ENCODE peak calls at places on chromosomes 1 and 21, in six cellular contexts. One of them, this sample, is unnamed.

GRCh38 chr1:160640359-160641123 is 6.3 kb downstream of the SLAMF1 start:
- DNase-seq in fibroblast of villous mesenchyme: no peak
- DNase-seq in tibial nerve: no peak
- DNase-seq in BJ: no peak
- DNase-seq in PC-3: no peak
- DNase-seq in astrocyte of the cerebellum: no peak
- DNase-seq in this sample: no peak

GRCh38 chr1:79781261-79781660 is 774.7 kb upstream of the ADGRL4 start:
- DNase-seq in BJ: no peak
- DNase-seq in astrocyte of the cerebellum: no peak
- DNase-seq in tibial nerve: no peak
- DNase-seq in fibroblast of villous mesenchyme: peak
- DNase-seq in PC-3: no peak
- DNase-seq in this sample: peak

GRCh38 chr21:16061194-16061593 is 331.4 kb downstream of the USP25 start:
- DNase-seq in tibial nerve: no peak
- DNase-seq in PC-3: no peak
- DNase-seq in BJ: no peak
- DNase-seq in fibroblast of villous mesenchyme: no peak
- DNase-seq in astrocyte of the cerebellum: no peak
- DNase-seq in this sample: no peak

GRCh38 chr1:29635501-29636263 is 399.4 kb downstream of the PTPRU start:
- DNase-seq in BJ: no peak
- DNase-seq in astrocyte of the cerebellum: no peak
- DNase-seq in fibroblast of villous mesenchyme: no peak
- DNase-seq in tibial nerve: no peak
- DNase-seq in PC-3: no peak
- DNase-seq in this sample: no peak

GRCh38 chr21:41366522-41367151 is 4.8 kb downstream of the MX2 start:
- DNase-seq in astrocyte of the cerebellum: no peak
- DNase-seq in BJ: no peak
- DNase-seq in fibroblast of villous mesenchyme: peak
- DNase-seq in PC-3: peak
- DNase-seq in tibial nerve: no peak
- DNase-seq in this sample: peak

GRCh38 chr1:45969866-45970265 is 162.6 kb downstream of the PIK3R3 start:
- DNase-seq in fibroblast of villous mesenchyme: no peak
- DNase-seq in PC-3: no peak
- DNase-seq in BJ: no peak
- DNase-seq in tibial nerve: no peak
- DNase-seq in astrocyte of the cerebellum: no peak
- DNase-seq in this sample: no peak

GRCh38 chr1:226525750-226526149 is 22.8 kb upstream of the STUM start:
- DNase-seq in tibial nerve: no peak
- DNase-seq in astrocyte of the cerebellum: peak
- DNase-seq in PC-3: no peak
- DNase-seq in BJ: no peak
- DNase-seq in fibroblast of villous mesenchyme: peak
- DNase-seq in this sample: no peak

GRCh38 chr1:65147424-65148177 is 402 bp upstream of the AK4 start:
- DNase-seq in astrocyte of the cerebellum: no peak
- DNase-seq in fibroblast of villous mesenchyme: no peak
- DNase-seq in PC-3: peak
- DNase-seq in tibial nerve: no peak
- DNase-seq in BJ: no peak
- DNase-seq in this sample: peak

GRCh38 chr1:61058477-61059245 is 23.7 kb upstream of the NFIA start:
- DNase-seq in PC-3: no peak
- DNase-seq in tibial nerve: no peak
- DNase-seq in fibroblast of villous mesenchyme: peak
- DNase-seq in BJ: no peak
- DNase-seq in astrocyte of the cerebellum: no peak
- DNase-seq in this sample: peak

GRCh38 chr1:41804176-41804575 is 114.5 kb downstream of the HIVEP3 start:
- DNase-seq in fibroblast of villous mesenchyme: no peak
- DNase-seq in tibial nerve: no peak
- DNase-seq in astrocyte of the cerebellum: no peak
- DNase-seq in PC-3: no peak
- DNase-seq in BJ: no peak
- DNase-seq in this sample: no peak

GRCh38 chr21:21156919-21157318 is 158.7 kb downstream of the NCAM2 start:
- DNase-seq in fibroblast of villous mesenchyme: no peak
- DNase-seq in tibial nerve: no peak
- DNase-seq in BJ: no peak
- DNase-seq in astrocyte of the cerebellum: no peak
- DNase-seq in PC-3: no peak
- DNase-seq in this sample: no peak

GRCh38 chr1:20472860-20473711 is 12.9 kb downstream of the CAMK2N1 start:
- DNase-seq in fibroblast of villous mesenchyme: peak
- DNase-seq in PC-3: no peak
- DNase-seq in BJ: no peak
- DNase-seq in tibial nerve: no peak
- DNase-seq in astrocyte of the cerebellum: no peak
- DNase-seq in this sample: peak

GRCh38 chr1:57270926-57271698 is 152.7 kb downstream of the DAB1 start:
- DNase-seq in tibial nerve: no peak
- DNase-seq in BJ: no peak
- DNase-seq in PC-3: no peak
- DNase-seq in astrocyte of the cerebellum: no peak
- DNase-seq in fibroblast of villous mesenchyme: no peak
- DNase-seq in this sample: no peak

GRCh38 chr1:111223126-111223443 is 4.4 kb upstream of the CHI3L2 start:
- DNase-seq in BJ: no peak
- DNase-seq in astrocyte of the cerebellum: no peak
- DNase-seq in PC-3: no peak
- DNase-seq in tibial nerve: no peak
- DNase-seq in fibroblast of villous mesenchyme: no peak
- DNase-seq in this sample: no peak

GRCh38 chr1:48061162-48062136 is 64.3 kb upstream of the TRABD2B start:
- DNase-seq in fibroblast of villous mesenchyme: peak
- DNase-seq in PC-3: peak
- DNase-seq in astrocyte of the cerebellum: peak
- DNase-seq in BJ: no peak
- DNase-seq in tibial nerve: peak
- DNase-seq in this sample: peak

GRCh38 chr1:156438278-156438987 is 62.1 kb downstream of the MEF2D start:
- DNase-seq in astrocyte of the cerebellum: no peak
- DNase-seq in PC-3: no peak
- DNase-seq in BJ: no peak
- DNase-seq in fibroblast of villous mesenchyme: peak
- DNase-seq in tibial nerve: no peak
- DNase-seq in this sample: no peak

GRCh38 chr1:156440689-156441437 is 59.7 kb downstream of the MEF2D start:
- DNase-seq in BJ: no peak
- DNase-seq in tibial nerve: no peak
- DNase-seq in PC-3: no peak
- DNase-seq in fibroblast of villous mesenchyme: no peak
- DNase-seq in astrocyte of the cerebellum: no peak
- DNase-seq in this sample: no peak

GRCh38 chr1:156439771-156440183 is 60.8 kb downstream of the MEF2D start:
- DNase-seq in PC-3: no peak
- DNase-seq in BJ: no peak
- DNase-seq in fibroblast of villous mesenchyme: no peak
- DNase-seq in tibial nerve: no peak
- DNase-seq in astrocyte of the cerebellum: no peak
- DNase-seq in this sample: no peak

GRCh38 chr1:156437465-156437864 is 63.1 kb downstream of the MEF2D start:
- DNase-seq in tibial nerve: no peak
- DNase-seq in BJ: no peak
- DNase-seq in fibroblast of villous mesenchyme: no peak
- DNase-seq in astrocyte of the cerebellum: no peak
- DNase-seq in PC-3: no peak
- DNase-seq in this sample: no peak

DNA sequence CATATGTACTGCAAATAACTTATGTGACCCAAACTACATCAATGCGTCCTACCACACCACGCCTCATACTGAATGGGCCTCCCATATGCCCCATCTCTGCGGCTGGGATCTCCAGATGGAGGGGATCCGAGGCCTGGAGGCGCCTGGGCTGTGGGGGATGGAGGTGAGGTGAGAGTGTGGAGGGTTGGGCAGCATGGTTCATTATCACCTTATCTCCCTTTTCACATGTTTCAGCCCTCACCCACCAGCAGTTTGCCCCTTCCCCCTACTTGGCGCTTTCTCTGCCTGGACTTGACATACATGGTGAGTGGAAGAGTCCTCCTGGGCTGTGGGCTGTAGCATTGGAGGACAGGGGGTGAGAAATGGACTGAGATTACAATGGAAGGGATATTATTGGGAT is 61.5 kb downstream of the MEF2D start:
- DNase-seq in PC-3: no peak
- DNase-seq in BJ: no peak
- DNase-seq in tibial nerve: no peak
- DNase-seq in fibroblast of villous mesenchyme: no peak
- DNase-seq in astrocyte of the cerebellum: no peak
- DNase-seq in this sample: no peak
- H3K4me3 ChIP-seq in PC-3: no peak
- H3K4me3 ChIP-seq in BJ: no peak
- H3K4me3 ChIP-seq in tibial nerve: no peak
- H3K4me3 ChIP-seq in fibroblast of villous mesenchyme: no peak
- H3K4me3 ChIP-seq in astrocyte of the cerebellum: no peak
- H3K4me3 ChIP-seq in this sample: no peak

GRCh38 chr1:156876281-156876680 is 15.6 kb downstream of the NTRK1 start:
- DNase-seq in PC-3: no peak
- DNase-seq in fibroblast of villous mesenchyme: no peak
- DNase-seq in tibial nerve: no peak
- DNase-seq in astrocyte of the cerebellum: no peak
- DNase-seq in BJ: no peak
- DNase-seq in this sample: no peak
- TF ChIP-seq CTCF in PC-3: no peak
- TF ChIP-seq CTCF in fibroblast of villous mesenchyme: no peak
- TF ChIP-seq CTCF in tibial nerve: no peak
- TF ChIP-seq CTCF in astrocyte of the cerebellum: peak
- TF ChIP-seq CTCF in BJ: no peak
- TF ChIP-seq CTCF in this sample: peak

DNA sequence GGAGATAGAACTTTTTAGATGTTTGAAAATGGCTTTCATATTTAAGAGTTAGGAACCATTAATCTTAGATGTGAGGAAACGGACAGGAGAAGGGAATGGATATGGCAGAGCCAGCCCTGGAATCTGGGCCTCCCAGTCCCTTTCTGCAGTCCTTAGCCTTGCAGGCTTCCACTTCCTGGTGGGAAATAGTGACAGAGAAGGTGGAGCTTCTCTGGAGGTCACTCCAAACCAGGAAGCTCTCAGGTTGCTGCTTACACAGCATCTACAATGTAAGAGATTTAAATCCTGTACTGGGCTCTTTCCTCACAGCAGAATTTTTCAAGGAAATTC is 2.5 kb downstream of the S100A11 start:
- DNase-seq in astrocyte of the cerebellum: no peak
- DNase-seq in BJ: no peak
- DNase-seq in fibroblast of villous mesenchyme: no peak
- DNase-seq in PC-3: no peak
- DNase-seq in tibial nerve: no peak
- DNase-seq in this sample: no peak
- H3K4me3 ChIP-seq in astrocyte of the cerebellum: peak
- H3K4me3 ChIP-seq in BJ: peak
- H3K4me3 ChIP-seq in fibroblast of villous mesenchyme: peak
- H3K4me3 ChIP-seq in PC-3: peak
- H3K4me3 ChIP-seq in tibial nerve: peak
- H3K4me3 ChIP-seq in this sample: peak

DNA sequence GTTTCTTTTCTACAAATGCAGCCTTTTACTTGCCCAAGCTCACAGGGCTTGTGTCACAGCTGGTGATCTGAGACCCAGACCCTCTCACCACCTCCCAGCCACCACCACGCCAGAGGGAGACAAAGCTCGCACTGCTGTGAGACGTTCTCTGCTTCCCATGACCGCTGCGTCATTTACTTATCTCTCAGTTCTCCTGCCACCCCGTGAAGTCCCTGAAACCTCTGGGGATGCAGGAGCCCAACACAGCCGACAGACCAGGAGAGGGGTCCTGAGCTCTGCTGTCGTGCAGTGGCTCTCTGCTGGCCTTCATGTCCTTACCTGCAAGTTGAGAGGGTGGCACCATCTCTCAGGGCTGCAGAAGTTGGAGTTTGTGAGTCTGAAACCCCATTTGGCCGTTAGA is 77.7 kb downstream of the SLC16A1 start:
- DNase-seq in astrocyte of the cerebellum: no peak
- DNase-seq in tibial nerve: no peak
- DNase-seq in fibroblast of villous mesenchyme: no peak
- DNase-seq in BJ: no peak
- DNase-seq in PC-3: no peak
- DNase-seq in this sample: no peak
- TF ChIP-seq CTCF in astrocyte of the cerebellum: no peak
- TF ChIP-seq CTCF in tibial nerve: no peak
- TF ChIP-seq CTCF in fibroblast of villous mesenchyme: no peak
- TF ChIP-seq CTCF in BJ: no peak
- TF ChIP-seq CTCF in PC-3: no peak
- TF ChIP-seq CTCF in this sample: no peak

GRCh38 chr1:30751830-30752650 is 5.5 kb downstream of the LAPTM5 start:
- DNase-seq in fibroblast of villous mesenchyme: no peak
- DNase-seq in tibial nerve: no peak
- DNase-seq in astrocyte of the cerebellum: no peak
- DNase-seq in PC-3: no peak
- DNase-seq in BJ: no peak
- DNase-seq in this sample: no peak
- H3K4me3 ChIP-seq in fibroblast of villous mesenchyme: no peak
- H3K4me3 ChIP-seq in tibial nerve: no peak
- H3K4me3 ChIP-seq in astrocyte of the cerebellum: no peak
- H3K4me3 ChIP-seq in PC-3: no peak
- H3K4me3 ChIP-seq in BJ: no peak
- H3K4me3 ChIP-seq in this sample: no peak

GRCh38 chr1:151787689-151788088 is 2.6 kb downstream of the TDRKH start:
- DNase-seq in astrocyte of the cerebellum: no peak
- DNase-seq in PC-3: no peak
- DNase-seq in tibial nerve: no peak
- DNase-seq in fibroblast of villous mesenchyme: no peak
- DNase-seq in BJ: no peak
- DNase-seq in this sample: no peak

GRCh38 chr1:151790940-151791651 is 796 bp upstream of the TDRKH start:
- DNase-seq in BJ: no peak
- DNase-seq in PC-3: peak
- DNase-seq in astrocyte of the cerebellum: no peak
- DNase-seq in fibroblast of villous mesenchyme: peak
- DNase-seq in tibial nerve: no peak
- DNase-seq in this sample: no peak

GRCh38 chr1:151790071-151790939 is at the start of gene TDRKH:
- DNase-seq in PC-3: peak
- DNase-seq in BJ: peak
- DNase-seq in tibial nerve: peak
- DNase-seq in astrocyte of the cerebellum: peak
- DNase-seq in fibroblast of villous mesenchyme: peak
- DNase-seq in this sample: peak
- TF ChIP-seq CTCF in PC-3: peak
- TF ChIP-seq CTCF in BJ: peak
- TF ChIP-seq CTCF in tibial nerve: peak
- TF ChIP-seq CTCF in astrocyte of the cerebellum: peak
- TF ChIP-seq CTCF in fibroblast of villous mesenchyme: no peak
- TF ChIP-seq CTCF in this sample: peak